ENCODE peak calls at places on chromosomes 7 and 10, in five cellular contexts. C is GM23338, G is breast epithelium, X is pancreas, O is Karpas-422. I is an unnamed sample. For H3K36me3, the result is how much of the 10 kb centered on the place peaks cover.

GRCh38 chr7:1238363-1239331 is 6.0 kb downstream of the UNCX start:
- DNase-seq in C (peak), G (no peak), X (no peak), O (no peak), I (no peak)

GRCh38 chr10:23351914-23352313 is 7.3 kb upstream of the C10orf67 start:
- DNase-seq in C (no peak), G (no peak), X (no peak), O (no peak), I (no peak)

GRCh38 chr10:18406136-18406535 is 245.3 kb downstream of the NSUN6 start:
- DNase-seq in C (peak), G (no peak), X (no peak), O (no peak), I (no peak)

GRCh38 chr10:132688580-132689420 is 97.1 kb downstream of the NKX6-2 start:
- DNase-seq in C (no peak), G (peak), X (no peak), O (no peak), I (no peak)

GRCh38 chr10:5617521-5617920 is 48.9 kb downstream of the ASB13 start:
- DNase-seq in C (no peak), G (no peak), X (no peak), O (no peak), I (no peak)

GRCh38 chr10:91444211-91444610 is 34.1 kb downstream of the HECTD2 start:
- DNase-seq in C (no peak), G (no peak), X (no peak), O (no peak), I (no peak)

GRCh38 chr10:28254290-28254985 is 48.4 kb downstream of the MPP7 start:
- DNase-seq in C (no peak), G (no peak), X (peak), O (no peak), I (no peak)

GRCh38 chr7:142181211-142181610 is 69.7 kb downstream of the MGAM2 start:
- DNase-seq in C (peak), G (no peak), X (no peak), O (no peak), I (no peak)

GRCh38 chr7:66642186-66642585 is 13.5 kb downstream of the KCTD7 start:
- DNase-seq in C (no peak), G (no peak), X (no peak), O (no peak), I (no peak)

GRCh38 chr10:15824498-15824897 is 35.8 kb downstream of the MINDY3 start:
- DNase-seq in C (no peak), G (no peak), X (no peak), O (peak), I (no peak)

GRCh38 chr7:75776295-75776971 is 4.4 kb upstream of the CCL26 start:
- DNase-seq in C (no peak), G (no peak), X (no peak), O (no peak), I (no peak)

GRCh38 chr7:1028044-1028770 is 16.1 kb upstream of the GPR146 start:
- DNase-seq in C (peak), G (peak), X (peak), O (peak), I (peak)

GRCh38 chr7:97187067-97187466 is 69.6 kb downstream of the SDHAF3 start:
- DNase-seq in C (no peak), G (no peak), X (no peak), O (no peak), I (no peak)

GRCh38 chr7:95693551-95694333 is 78.6 kb upstream of the DYNC1I1 start:
- DNase-seq in C (no peak), G (no peak), X (no peak), O (no peak), I (no peak)

GRCh38 chr10:95906675-95907453 is 911 bp upstream of the CC2D2B start:
- DNase-seq in C (peak), G (peak), X (peak), O (peak), I (peak)

DNA sequence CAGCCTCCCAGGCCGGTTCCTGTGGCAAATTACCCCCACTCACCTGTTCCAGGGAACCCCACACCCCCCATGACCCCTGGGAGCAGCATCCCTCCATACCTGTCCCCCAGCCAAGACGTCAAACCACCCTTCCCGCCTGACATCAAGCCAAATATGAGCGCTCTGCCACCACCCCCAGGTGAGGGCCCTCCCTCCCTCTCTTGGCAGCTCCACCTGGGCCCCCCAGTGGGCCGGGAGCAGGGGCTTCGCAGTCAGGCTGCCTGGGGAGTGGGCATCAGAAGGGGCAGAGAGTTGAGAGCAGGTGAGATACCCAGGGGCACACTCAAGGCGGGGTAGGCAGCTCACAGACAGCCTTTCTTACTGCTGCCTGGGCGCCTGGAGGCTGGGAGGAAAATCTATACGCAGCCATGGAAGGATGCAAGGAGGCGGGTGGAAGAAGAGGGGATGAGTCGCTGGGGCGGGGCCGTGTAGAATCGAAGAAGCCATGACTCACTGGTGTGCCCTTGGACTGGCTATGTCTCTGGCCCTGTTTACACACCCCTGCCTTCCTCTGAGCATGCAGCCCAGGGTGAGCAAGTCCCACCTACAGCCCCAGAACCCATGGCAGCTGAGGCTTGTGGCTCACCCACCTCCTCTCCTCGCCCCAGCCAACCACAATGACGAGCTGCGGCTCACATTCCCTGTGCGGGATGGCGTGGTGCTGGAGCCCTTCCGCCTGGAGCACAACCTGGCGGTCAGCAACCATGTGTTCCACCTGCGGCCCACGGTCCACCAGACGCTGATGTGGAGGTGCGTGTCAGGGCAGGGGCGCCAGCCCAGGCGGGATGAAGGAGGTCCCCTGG is 48.6 kb upstream of the PPIF start:
- DNase-seq in C (no peak), G (no peak), X (no peak), O (no peak), I (peak)
- H3K36me3 ChIP-seq in C (under half), G (under half), X (under half), O (under half), I (half or more)

GRCh38 chr7:99420213-99420612 is 11.4 kb downstream of the BUD31 start:
- DNase-seq in C (no peak), G (no peak), X (no peak), O (no peak), I (no peak)
- H3K36me3 ChIP-seq in C (under half), G (under half), X (under half), O (under half), I (half or more)

GRCh38 chr7:127732306-127732705 is 80.3 kb downstream of the SND1 start:
- DNase-seq in C (no peak), G (no peak), X (no peak), O (no peak), I (no peak)

GRCh38 chr7:127736511-127736910 is 84.5 kb downstream of the SND1 start:
- DNase-seq in C (no peak), G (no peak), X (no peak), O (no peak), I (no peak)

GRCh38 chr7:127731431-127732080 is 79.6 kb downstream of the SND1 start:
- DNase-seq in C (no peak), G (no peak), X (no peak), O (no peak), I (no peak)

GRCh38 chr7:127730658-127731276 is 78.8 kb downstream of the SND1 start:
- DNase-seq in C (peak), G (no peak), X (no peak), O (no peak), I (no peak)

DNA sequence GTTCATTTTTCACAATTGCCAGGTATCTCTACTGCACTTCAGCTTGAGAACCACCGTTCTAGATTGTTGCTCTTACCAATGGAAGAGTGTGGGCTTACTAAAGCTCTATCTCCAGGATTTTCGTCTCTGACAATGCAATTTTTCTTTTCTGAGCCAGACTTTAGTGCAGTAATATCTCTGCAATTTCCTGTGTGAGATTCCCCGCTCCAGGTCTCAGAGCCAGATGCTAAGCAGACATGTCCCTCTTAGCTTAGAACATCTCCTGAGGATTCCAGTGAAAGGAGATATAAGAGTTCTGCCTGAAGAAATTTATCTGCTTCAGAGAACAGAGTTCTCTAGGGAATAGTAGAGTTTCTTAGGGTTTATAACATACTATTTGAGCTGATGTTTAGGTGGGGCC is 82.0 kb downstream of the SND1 start:
- DNase-seq in C (no peak), G (no peak), X (no peak), O (no peak), I (no peak)
- H3K36me3 ChIP-seq in C (under half), G (under half), X (under half), O (under half), I (under half)

GRCh38 chr7:47967123-47967522 is 12.3 kb downstream of the HUS1 start:
- DNase-seq in C (no peak), G (no peak), X (no peak), O (no peak), I (no peak)

GRCh38 chr7:47967708-47968107 is 11.7 kb downstream of the HUS1 start:
- DNase-seq in C (no peak), G (no peak), X (no peak), O (no peak), I (no peak)

GRCh38 chr7:47965456-47965855 is 14.0 kb downstream of the HUS1 start:
- DNase-seq in C (no peak), G (no peak), X (no peak), O (no peak), I (no peak)

GRCh38 chr7:47962262-47962661 is 14.0 kb upstream of the PKD1L1 start:
- DNase-seq in C (no peak), G (no peak), X (no peak), O (no peak), I (no peak)
- H3K36me3 ChIP-seq in C (under half), G (under half), X (under half), O (under half), I (half or more)

I was measured in right atrium auricular region.